ENCODE peak calls at places on chromosomes 1 and 21, in ten cellular contexts. One of them, this sample, is unnamed.

GRCh38 chr1:223088713-223089240 is 54.3 kb downstream of the TLR5 start:
- DNase-seq in WTC11: no peak
- DNase-seq in NB4: no peak
- DNase-seq in K562: no peak
- DNase-seq in HCT116: no peak
- DNase-seq in SK-N-SH: no peak
- DNase-seq in H1: no peak
- DNase-seq in A549: no peak
- DNase-seq in GM12878: no peak
- DNase-seq in HepG2: peak
- DNase-seq in this sample: no peak

GRCh38 chr1:39159224-39160036 is 45.1 kb upstream of the MACF1 start:
- DNase-seq in WTC11: no peak
- DNase-seq in NB4: no peak
- DNase-seq in K562: no peak
- DNase-seq in HCT116: peak
- DNase-seq in SK-N-SH: no peak
- DNase-seq in H1: no peak
- DNase-seq in A549: no peak
- DNase-seq in GM12878: no peak
- DNase-seq in HepG2: peak
- DNase-seq in this sample: peak

GRCh38 chr1:10818262-10819197 is 22.1 kb upstream of the CASZ1 start:
- DNase-seq in WTC11: no peak
- DNase-seq in NB4: no peak
- DNase-seq in K562: no peak
- DNase-seq in HCT116: no peak
- DNase-seq in SK-N-SH: no peak
- DNase-seq in H1: no peak
- DNase-seq in A549: no peak
- DNase-seq in GM12878: no peak
- DNase-seq in HepG2: no peak
- DNase-seq in this sample: no peak

GRCh38 chr1:64403331-64403730 is 66.6 kb upstream of the CACHD1 start:
- DNase-seq in WTC11: no peak
- DNase-seq in NB4: no peak
- DNase-seq in K562: no peak
- DNase-seq in HCT116: no peak
- DNase-seq in SK-N-SH: no peak
- DNase-seq in H1: no peak
- DNase-seq in A549: no peak
- DNase-seq in GM12878: no peak
- DNase-seq in HepG2: no peak
- DNase-seq in this sample: no peak

GRCh38 chr1:210342986-210343780 is 14.5 kb downstream of the HHAT start:
- DNase-seq in WTC11: no peak
- DNase-seq in NB4: peak
- DNase-seq in K562: no peak
- DNase-seq in HCT116: no peak
- DNase-seq in SK-N-SH: no peak
- DNase-seq in H1: no peak
- DNase-seq in A549: no peak
- DNase-seq in GM12878: peak
- DNase-seq in HepG2: no peak
- DNase-seq in this sample: peak

GRCh38 chr1:20994176-20994575 is 182.5 kb downstream of the EIF4G3 start:
- DNase-seq in WTC11: no peak
- DNase-seq in NB4: no peak
- DNase-seq in K562: no peak
- DNase-seq in HCT116: no peak
- DNase-seq in SK-N-SH: peak
- DNase-seq in H1: no peak
- DNase-seq in A549: no peak
- DNase-seq in GM12878: no peak
- DNase-seq in HepG2: no peak
- DNase-seq in this sample: no peak

GRCh38 chr1:1024421-1025415 is 4.8 kb downstream of the AGRN start:
- DNase-seq in WTC11: peak
- DNase-seq in NB4: no peak
- DNase-seq in K562: no peak
- DNase-seq in HCT116: peak
- DNase-seq in SK-N-SH: no peak
- DNase-seq in H1: no peak
- DNase-seq in A549: no peak
- DNase-seq in GM12878: no peak
- DNase-seq in HepG2: peak
- DNase-seq in this sample: no peak

GRCh38 chr1:23679815-23680214 is 11.8 kb upstream of the RPL11 start:
- DNase-seq in WTC11: no peak
- DNase-seq in NB4: no peak
- DNase-seq in K562: no peak
- DNase-seq in HCT116: no peak
- DNase-seq in SK-N-SH: no peak
- DNase-seq in H1: no peak
- DNase-seq in A549: no peak
- DNase-seq in GM12878: no peak
- DNase-seq in HepG2: no peak
- DNase-seq in this sample: no peak

GRCh38 chr1:1858382-1859086 is 32.4 kb downstream of the GNB1 start:
- DNase-seq in WTC11: peak
- DNase-seq in NB4: peak
- DNase-seq in K562: peak
- DNase-seq in HCT116: no peak
- DNase-seq in SK-N-SH: peak
- DNase-seq in H1: no peak
- DNase-seq in A549: peak
- DNase-seq in GM12878: no peak
- DNase-seq in HepG2: peak
- DNase-seq in this sample: peak

GRCh38 chr1:22490309-22490708 is 38.7 kb downstream of the ZBTB40 start:
- DNase-seq in WTC11: peak
- DNase-seq in NB4: peak
- DNase-seq in K562: no peak
- DNase-seq in HCT116: no peak
- DNase-seq in SK-N-SH: no peak
- DNase-seq in H1: peak
- DNase-seq in A549: no peak
- DNase-seq in GM12878: no peak
- DNase-seq in HepG2: no peak
- DNase-seq in this sample: no peak

GRCh38 chr1:36081926-36082485 is 1.9 kb upstream of the TEKT2 start:
- DNase-seq in WTC11: no peak
- DNase-seq in NB4: no peak
- DNase-seq in K562: no peak
- DNase-seq in HCT116: no peak
- DNase-seq in SK-N-SH: no peak
- DNase-seq in H1: no peak
- DNase-seq in A549: no peak
- DNase-seq in GM12878: no peak
- DNase-seq in HepG2: no peak
- DNase-seq in this sample: no peak
- TF ChIP-seq CTCF in WTC11: no peak
- TF ChIP-seq CTCF in NB4: no peak
- TF ChIP-seq CTCF in K562: peak
- TF ChIP-seq CTCF in HCT116: peak
- TF ChIP-seq CTCF in SK-N-SH: no peak
- TF ChIP-seq CTCF in H1: no peak
- TF ChIP-seq CTCF in A549: no peak
- TF ChIP-seq CTCF in GM12878: no peak
- TF ChIP-seq CTCF in HepG2: no peak
- TF ChIP-seq CTCF in this sample: no peak

DNA sequence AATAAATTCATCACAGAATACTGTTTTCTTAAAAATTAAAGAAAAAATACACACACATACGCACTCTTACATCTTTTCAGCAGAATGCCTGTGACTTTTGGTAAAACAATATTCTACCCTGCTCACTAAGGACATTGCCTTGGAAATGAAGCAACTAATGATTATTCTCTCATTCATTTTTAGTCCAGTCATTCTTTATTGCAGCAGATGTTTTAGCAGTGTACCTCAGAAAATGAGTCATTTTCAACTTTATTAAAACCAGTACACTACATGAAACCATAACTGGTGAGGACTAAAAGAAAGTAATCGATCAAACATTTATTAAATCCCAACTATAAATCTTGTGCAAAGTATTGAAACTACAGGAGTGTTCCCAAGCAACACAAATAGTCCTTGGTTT is 114.3 kb downstream of the ADGRL4 start:
- DNase-seq in WTC11: no peak
- DNase-seq in NB4: no peak
- DNase-seq in K562: no peak
- DNase-seq in HCT116: no peak
- DNase-seq in SK-N-SH: no peak
- DNase-seq in H1: no peak
- DNase-seq in A549: no peak
- DNase-seq in GM12878: no peak
- DNase-seq in HepG2: no peak
- DNase-seq in this sample: no peak
- TF ChIP-seq MAX in WTC11: no peak
- TF ChIP-seq MAX in NB4: no peak
- TF ChIP-seq MAX in K562: no peak
- TF ChIP-seq MAX in HCT116: no peak
- TF ChIP-seq MAX in SK-N-SH: no peak
- TF ChIP-seq MAX in H1: no peak
- TF ChIP-seq MAX in A549: no peak
- TF ChIP-seq MAX in GM12878: no peak
- TF ChIP-seq MAX in HepG2: no peak
- TF ChIP-seq MAX in this sample: no peak

DNA sequence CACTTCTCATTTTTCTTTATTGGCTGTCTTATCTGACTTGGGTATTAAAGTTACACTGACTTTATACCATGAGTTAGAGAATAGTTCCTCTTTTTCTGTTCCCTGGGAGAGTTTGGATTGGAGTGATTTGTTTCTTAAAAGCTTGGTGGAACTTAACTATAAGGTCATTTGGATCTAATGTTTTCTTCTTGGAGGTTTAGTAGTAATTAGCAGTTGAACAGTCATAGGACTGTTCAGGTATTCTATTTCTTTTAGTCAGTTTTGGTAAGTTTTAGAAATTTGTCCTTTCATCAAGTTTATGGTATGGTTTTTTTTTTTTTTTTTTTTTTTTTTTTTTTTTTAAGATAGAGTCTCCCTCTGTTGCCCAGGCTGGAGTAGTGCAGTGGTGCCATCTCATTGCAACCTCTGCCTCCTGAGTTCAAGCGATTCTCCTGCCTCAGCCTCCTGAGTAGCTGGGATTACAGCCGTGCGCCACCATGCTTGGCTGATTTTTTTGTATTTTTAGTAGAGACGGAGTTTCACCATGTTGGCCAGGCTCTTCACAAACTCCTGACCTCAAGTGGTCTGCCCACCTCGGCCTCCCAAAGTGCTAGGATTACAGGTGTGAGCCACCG is 6.3 kb downstream of the TTC3 start:
- DNase-seq in WTC11: no peak
- DNase-seq in NB4: peak
- DNase-seq in K562: no peak
- DNase-seq in HCT116: no peak
- DNase-seq in SK-N-SH: no peak
- DNase-seq in H1: no peak
- DNase-seq in A549: no peak
- DNase-seq in GM12878: no peak
- DNase-seq in HepG2: peak
- DNase-seq in this sample: peak
- TF ChIP-seq CTCF in WTC11: no peak
- TF ChIP-seq CTCF in NB4: peak
- TF ChIP-seq CTCF in K562: peak
- TF ChIP-seq CTCF in HCT116: peak
- TF ChIP-seq CTCF in SK-N-SH: peak
- TF ChIP-seq CTCF in H1: peak
- TF ChIP-seq CTCF in A549: no peak
- TF ChIP-seq CTCF in GM12878: peak
- TF ChIP-seq CTCF in HepG2: peak
- TF ChIP-seq CTCF in this sample: no peak

GRCh38 chr1:30523055-30524020 is 200.0 kb downstream of the MATN1 start:
- DNase-seq in WTC11: no peak
- DNase-seq in NB4: no peak
- DNase-seq in K562: no peak
- DNase-seq in HCT116: peak
- DNase-seq in SK-N-SH: no peak
- DNase-seq in H1: no peak
- DNase-seq in A549: no peak
- DNase-seq in GM12878: no peak
- DNase-seq in HepG2: no peak
- DNase-seq in this sample: no peak
- TF ChIP-seq MAX in WTC11: no peak
- TF ChIP-seq MAX in NB4: no peak
- TF ChIP-seq MAX in K562: no peak
- TF ChIP-seq MAX in HCT116: peak
- TF ChIP-seq MAX in SK-N-SH: no peak
- TF ChIP-seq MAX in H1: no peak
- TF ChIP-seq MAX in A549: no peak
- TF ChIP-seq MAX in GM12878: no peak
- TF ChIP-seq MAX in HepG2: no peak
- TF ChIP-seq MAX in this sample: no peak

GRCh38 chr1:81590171-81590570 is 210.6 kb upstream of the ADGRL2 start:
- DNase-seq in WTC11: no peak
- DNase-seq in NB4: no peak
- DNase-seq in K562: no peak
- DNase-seq in HCT116: no peak
- DNase-seq in SK-N-SH: no peak
- DNase-seq in H1: no peak
- DNase-seq in A549: no peak
- DNase-seq in GM12878: no peak
- DNase-seq in HepG2: no peak
- DNase-seq in this sample: no peak
- TF ChIP-seq CTCF in WTC11: no peak
- TF ChIP-seq CTCF in NB4: no peak
- TF ChIP-seq CTCF in K562: no peak
- TF ChIP-seq CTCF in HCT116: no peak
- TF ChIP-seq CTCF in SK-N-SH: no peak
- TF ChIP-seq CTCF in H1: no peak
- TF ChIP-seq CTCF in A549: no peak
- TF ChIP-seq CTCF in GM12878: no peak
- TF ChIP-seq CTCF in HepG2: no peak
- TF ChIP-seq CTCF in this sample: no peak

DNA sequence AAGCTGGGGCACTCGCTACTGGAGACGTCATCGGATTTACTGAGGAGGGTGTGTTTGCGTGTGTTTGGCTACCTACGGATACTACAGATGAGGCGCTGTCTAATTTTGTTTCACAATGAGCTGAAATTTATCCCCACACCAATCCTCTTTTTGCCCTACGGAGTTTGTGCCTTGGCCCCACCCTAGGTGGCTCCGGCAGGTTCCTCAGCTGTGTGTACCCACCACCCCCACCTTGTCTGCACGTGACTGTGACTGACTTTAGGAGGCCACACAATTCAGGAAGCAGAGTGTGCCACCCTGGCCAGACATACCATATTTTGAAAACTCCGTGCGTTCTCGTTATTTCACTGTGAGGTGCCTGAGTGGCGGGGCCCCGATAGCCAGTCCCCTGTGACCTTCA is 63.7 kb downstream of the AGPAT3 start:
- DNase-seq in WTC11: no peak
- DNase-seq in NB4: no peak
- DNase-seq in K562: no peak
- DNase-seq in HCT116: no peak
- DNase-seq in SK-N-SH: no peak
- DNase-seq in H1: no peak
- DNase-seq in A549: no peak
- DNase-seq in GM12878: no peak
- DNase-seq in HepG2: no peak
- DNase-seq in this sample: no peak
- TF ChIP-seq MAX in WTC11: no peak
- TF ChIP-seq MAX in NB4: no peak
- TF ChIP-seq MAX in K562: no peak
- TF ChIP-seq MAX in HCT116: no peak
- TF ChIP-seq MAX in SK-N-SH: no peak
- TF ChIP-seq MAX in H1: no peak
- TF ChIP-seq MAX in A549: no peak
- TF ChIP-seq MAX in GM12878: no peak
- TF ChIP-seq MAX in HepG2: no peak
- TF ChIP-seq MAX in this sample: no peak

This sample was measured in endothelial cell of umbilical vein.